ENCODE peak calls at places on chromosome 4, in four cellular contexts. Q, R, S and H are unnamed samples.
A peak's percentile ranks its signal among the peaks of the same experiment; 100 is the strongest.

GRCh38 chr4:88605744-88606143 is 13.5 kb downstream of the HERC3 start:
- DNase-seq in Q (no peak), R (no peak), S (no peak), H (no peak)

GRCh38 chr4:71864380-71864779 is 80.5 kb upstream of the GC start:
- DNase-seq in Q (no peak), R (no peak), S (no peak), H (no peak)

GRCh38 chr4:145808021-145808650 is 128.2 kb downstream of the C4orf51 start:
- DNase-seq in Q (peak; percentile 42), R (peak; percentile 85), S (peak; percentile 96), H (peak; percentile 35)

GRCh38 chr4:8165374-8165896 is 6.8 kb upstream of the ABLIM2 start:
- DNase-seq in Q (no peak), R (no peak), S (no peak), H (no peak)

GRCh38 chr4:71322425-71322824 is 16.4 kb upstream of the SLC4A4 start:
- DNase-seq in Q (no peak), R (no peak), S (no peak), H (no peak)

GRCh38 chr4:28278676-28279075 is 1418.0 kb downstream of the STIM2 start:
- DNase-seq in Q (no peak), R (no peak), S (no peak), H (no peak)

GRCh38 chr4:118167306-118167705 is 133.0 kb downstream of the NDST3 start:
- DNase-seq in Q (no peak), R (no peak), S (no peak), H (no peak)

GRCh38 chr4:16259531-16260246 is 33.4 kb upstream of the TAPT1 start:
- DNase-seq in Q (no peak), R (no peak), S (no peak), H (no peak)

GRCh38 chr4:121829511-121829910 is 5.8 kb upstream of the CCNA2 start:
- DNase-seq in Q (no peak), R (no peak), S (no peak), H (no peak)

GRCh38 chr4:176340871-176341685 is 21.3 kb downstream of the SPCS3 start:
- DNase-seq in Q (peak; percentile 32), R (peak; percentile 24), S (no peak), H (no peak)
- TF ChIP-seq TCF7L2 in Q (no peak), R (no peak), S (no peak), H (no peak)

DNA sequence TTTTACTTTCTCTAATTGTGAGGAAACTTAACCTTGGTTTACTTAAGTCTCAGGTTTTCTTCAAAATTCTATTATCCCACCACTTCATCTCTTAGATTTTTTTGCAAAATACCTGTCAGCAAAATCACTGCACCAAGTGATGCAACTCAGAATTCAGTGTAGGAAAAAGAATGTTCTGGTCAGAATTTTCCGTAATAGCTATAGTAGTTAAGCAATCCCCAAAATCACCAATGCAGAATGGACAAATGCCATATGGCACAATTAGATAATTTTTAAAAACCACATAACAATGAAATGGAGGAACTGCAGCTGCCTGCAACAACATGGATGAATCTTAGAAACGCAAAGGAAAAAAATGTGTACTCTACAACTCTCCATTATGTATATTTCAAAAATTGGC is 373.1 kb downstream of the NAF1 start:
- DNase-seq in Q (no peak), R (no peak), S (no peak), H (no peak)
- TF ChIP-seq TCF7L2 in Q (no peak), R (no peak), S (no peak), H (no peak)

DNA sequence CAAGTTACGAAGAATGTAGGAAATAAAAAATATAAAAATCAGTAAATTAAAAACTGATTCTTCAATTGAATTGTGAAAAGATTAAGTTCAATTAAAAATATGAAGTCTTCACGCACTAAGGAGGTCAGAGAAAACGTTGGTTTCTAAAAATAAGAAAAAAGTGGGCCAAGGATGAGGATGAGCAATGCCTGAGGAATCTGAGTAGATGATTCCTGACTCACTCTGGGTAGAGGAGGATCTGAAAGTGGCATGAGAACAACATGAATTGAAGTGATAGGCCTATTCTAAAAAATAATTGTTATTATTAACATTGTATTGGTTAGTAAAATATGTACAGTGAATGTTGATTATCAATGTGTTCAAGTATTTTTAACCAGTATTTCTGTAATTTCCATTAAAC is 444.2 kb downstream of the GRIA2 start:
- DNase-seq in Q (no peak), R (no peak), S (peak; percentile 6), H (no peak)
- TF ChIP-seq TCF7L2 in Q (no peak), R (no peak), S (no peak), H (no peak)

DNA sequence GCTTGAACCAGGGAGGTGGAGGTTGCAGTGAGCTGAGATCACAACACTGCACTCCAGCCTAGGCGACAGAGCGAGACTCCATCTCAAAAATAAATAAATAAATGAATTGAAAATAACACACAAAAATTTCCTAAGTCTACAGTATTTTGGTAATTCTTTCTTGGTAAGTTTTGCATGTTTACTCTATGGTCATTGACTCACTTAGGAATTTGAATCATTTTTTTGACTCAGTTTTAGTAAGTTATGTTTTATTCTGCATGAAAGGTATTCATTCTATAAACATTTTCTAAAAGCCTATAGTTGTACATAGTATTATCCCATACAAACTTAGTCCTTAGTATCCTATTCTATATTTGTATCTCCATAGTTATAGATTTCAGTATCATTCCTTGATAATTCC is 772.9 kb upstream of the SLIT2 start:
- DNase-seq in Q (no peak), R (no peak), S (no peak), H (no peak)
- TF ChIP-seq TCF7L2 in Q (no peak), R (no peak), S (no peak), H (no peak)

DNA sequence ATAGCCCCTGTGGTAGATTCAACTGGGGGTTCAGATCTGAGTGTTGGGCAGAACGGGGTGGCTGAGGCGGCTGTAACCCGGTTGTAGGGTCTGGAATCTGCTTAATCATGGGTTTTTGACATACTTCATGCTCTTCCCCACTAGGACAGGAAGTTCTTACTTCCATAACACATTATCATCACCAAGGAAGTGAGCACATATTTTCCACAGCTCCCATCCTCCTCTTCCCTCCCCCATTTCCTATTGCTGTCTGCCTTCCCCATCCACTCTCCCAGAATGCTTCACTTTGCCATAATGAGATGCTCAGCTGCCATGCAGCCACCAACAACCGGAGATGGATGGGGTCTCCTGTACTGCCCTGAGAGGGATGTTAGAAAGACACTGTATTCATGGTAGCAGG is 6.4 kb upstream of the DCUN1D4 start:
- DNase-seq in Q (no peak), R (no peak), S (no peak), H (no peak)
- TF ChIP-seq TCF7L2 in Q (no peak), R (no peak), S (no peak), H (no peak)

DNA sequence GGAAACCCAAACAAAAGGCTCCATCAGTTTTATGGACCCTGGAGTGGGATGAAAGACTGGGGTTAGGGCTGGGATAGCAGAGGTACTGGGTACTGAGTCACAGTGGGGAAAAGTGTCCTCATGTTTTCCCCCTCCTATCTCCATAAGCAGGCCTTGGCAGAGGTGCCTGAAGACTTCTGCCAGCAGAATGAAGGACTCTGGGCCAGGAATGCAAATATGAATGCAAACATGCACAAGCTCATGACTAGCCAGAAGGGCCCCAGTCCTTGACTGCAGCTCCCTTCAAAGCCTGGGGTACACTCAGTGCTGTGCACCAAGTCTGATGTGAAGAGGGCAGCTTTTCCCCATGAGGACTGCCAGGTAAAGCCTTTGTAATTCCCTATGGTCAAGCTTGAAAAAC is 1512.1 kb downstream of the ARAP2 start:
- DNase-seq in Q (no peak), R (no peak), S (no peak), H (no peak)
- TF ChIP-seq TCF7L2 in Q (no peak), R (no peak), S (no peak), H (no peak)

DNA sequence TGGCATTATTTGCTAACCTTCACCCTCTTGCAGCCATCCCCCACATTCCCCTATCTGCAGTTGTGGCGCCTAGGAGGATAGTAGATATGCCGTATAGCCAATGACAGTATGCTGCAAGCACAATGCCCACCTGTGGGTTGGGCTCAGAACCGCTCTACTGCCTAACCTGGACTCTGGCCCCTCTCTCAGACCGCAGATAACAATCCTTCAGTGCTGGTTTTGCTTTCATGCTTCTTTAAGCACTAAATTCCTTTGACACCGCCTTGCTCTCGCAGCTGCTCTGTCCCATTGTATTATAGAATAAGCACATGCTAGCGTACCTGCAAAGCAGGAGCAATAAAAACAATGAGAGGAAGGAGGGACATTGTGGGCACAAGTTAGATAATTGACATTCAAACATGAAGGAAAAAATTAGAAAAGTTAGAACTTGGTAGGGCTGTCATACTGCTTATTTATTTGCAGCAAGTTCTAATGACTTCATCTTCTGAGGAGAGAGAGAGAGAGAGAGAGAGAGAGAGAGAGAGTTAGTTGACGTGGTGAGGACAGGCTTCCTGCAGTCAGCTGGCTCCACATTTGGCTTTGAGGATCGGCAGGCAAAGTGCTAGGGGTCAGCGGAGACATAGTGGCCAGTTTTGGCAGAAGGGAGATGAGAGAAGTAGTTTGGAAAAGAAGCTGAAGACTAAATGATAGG is 55.8 kb downstream of the WWC2 start:
- DNase-seq in Q (no peak), R (peak; percentile 96), S (no peak), H (no peak)
- TF ChIP-seq TCF7L2 in Q (no peak), R (no peak), S (no peak), H (no peak)

GRCh38 chr4:123106741-123107140 is 184.3 kb upstream of the NUDT6 start:
- DNase-seq in Q (no peak), R (no peak), S (no peak), H (no peak)
- TF ChIP-seq TCF7L2 in Q (no peak), R (no peak), S (no peak), H (no peak)

GRCh38 chr4:17624821-17625220 is 10.4 kb downstream of the MED28 start:
- DNase-seq in Q (no peak), R (no peak), S (no peak), H (no peak)

GRCh38 chr4:17618926-17619325 is 4.5 kb downstream of the MED28 start:
- DNase-seq in Q (no peak), R (no peak), S (no peak), H (no peak)

GRCh38 chr4:17619416-17620105 is 5.1 kb downstream of the MED28 start:
- DNase-seq in Q (no peak), R (no peak), S (no peak), H (no peak)

DNA sequence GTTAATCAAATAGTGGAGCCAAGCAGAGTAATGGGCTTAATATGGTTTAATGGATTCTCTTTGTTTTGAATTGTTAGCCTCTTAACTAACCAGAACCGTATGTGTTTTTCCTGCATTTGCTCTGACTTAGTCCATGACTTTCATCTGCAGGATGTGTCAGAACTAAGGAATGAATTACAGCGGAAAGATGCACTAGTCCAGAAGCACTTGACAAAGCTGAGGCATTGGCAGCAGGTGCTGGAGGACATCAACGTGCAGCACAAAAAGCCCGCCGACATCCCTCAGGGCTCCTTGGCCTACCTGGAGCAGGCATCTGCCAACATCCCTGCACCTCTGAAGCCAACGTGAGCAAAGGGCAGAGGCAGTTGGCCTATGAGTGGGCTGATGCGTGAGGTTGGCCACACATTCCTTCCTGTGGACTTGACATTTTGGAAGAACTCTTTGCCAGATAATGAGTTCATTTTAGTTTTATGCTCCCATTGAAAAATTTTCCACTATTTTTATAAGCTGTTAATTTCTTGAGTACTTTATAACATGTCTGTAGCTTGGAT is 9.1 kb downstream of the MED28 start:
- DNase-seq in Q (no peak), R (no peak), S (no peak), H (no peak)
- TF ChIP-seq TCF7L2 in Q (no peak), R (no peak), S (no peak), H (no peak)

GRCh38 chr4:113708250-113708649 is 53.3 kb downstream of the CAMK2D start:
- DNase-seq in Q (no peak), R (no peak), S (no peak), H (no peak)
- TF ChIP-seq TCF7L2 in Q (no peak), R (no peak), S (no peak), H (peak; percentile 35)